ENCODE peak calls at places on chromosomes 11 and 22, in nine cellular contexts. X, O, N, K, V, P, Y, J and A are unnamed samples.

GRCh38 chr11:102260241-102260640 is 57.0 kb upstream of the BIRC3 start:
- DNase-seq in X (no peak), O (peak), N (no peak), K (no peak), V (no peak), P (no peak), Y (peak), J (no peak), A (no peak)

GRCh38 chr22:45997775-45998637 is 21.0 kb upstream of the WNT7B start:
- DNase-seq in X (no peak), O (no peak), N (no peak), K (no peak), V (no peak), P (no peak), Y (no peak), J (no peak), A (no peak)

GRCh38 chr11:79082920-79083319 is 357.9 kb downstream of the TENM4 start:
- DNase-seq in X (no peak), O (no peak), N (no peak), K (no peak), V (no peak), P (no peak), Y (no peak), J (no peak), A (no peak)

GRCh38 chr22:25216230-25216629 is 3.2 kb upstream of the CRYBB2 start:
- DNase-seq in X (no peak), O (no peak), N (no peak), K (no peak), V (no peak), P (no peak), Y (no peak), J (no peak), A (no peak)

GRCh38 chr11:132644511-132644910 is 887.8 kb downstream of the OPCML start:
- DNase-seq in X (no peak), O (no peak), N (no peak), K (no peak), V (no peak), P (no peak), Y (no peak), J (no peak), A (no peak)

GRCh38 chr22:30636226-30637077 is 871 bp downstream of the SLC35E4 start:
- DNase-seq in X (no peak), O (no peak), N (no peak), K (no peak), V (no peak), P (no peak), Y (no peak), J (peak), A (peak)

GRCh38 chr11:575324-575995 is 810 bp upstream of the PHRF1 start:
- DNase-seq in X (no peak), O (no peak), N (no peak), K (no peak), V (no peak), P (no peak), Y (no peak), J (no peak), A (no peak)

GRCh38 chr11:65932558-65932919 is 12.7 kb upstream of the TSGA10IP start:
- DNase-seq in X (peak), O (no peak), N (no peak), K (peak), V (peak), P (no peak), Y (no peak), J (peak), A (no peak)

GRCh38 chr11:32079511-32079910 is 11.4 kb upstream of the RCN1 start:
- DNase-seq in X (no peak), O (no peak), N (no peak), K (no peak), V (no peak), P (no peak), Y (no peak), J (no peak), A (no peak)

GRCh38 chr11:62687508-62688396 is 1.6 kb downstream of the LRRN4CL start:
- DNase-seq in X (no peak), O (no peak), N (no peak), K (no peak), V (no peak), P (no peak), Y (no peak), J (peak), A (no peak)

GRCh38 chr11:20530942-20531703 is 68.3 kb upstream of the SLC6A5 start:
- DNase-seq in X (no peak), O (no peak), N (no peak), K (no peak), V (no peak), P (peak), Y (no peak), J (no peak), A (no peak)

GRCh38 chr11:34606326-34607120 is 14.4 kb upstream of the EHF start:
- DNase-seq in X (no peak), O (no peak), N (no peak), K (no peak), V (no peak), P (no peak), Y (no peak), J (no peak), A (no peak)